ENCODE peak calls at places on chromosomes 6 and 20, in ten cellular contexts. C is tibial nerve, H is breast epithelium, V is neuronal stem cell, Q is iPS DF 6.9, I is adrenal gland, D is tibial artery, L is A549, G is ovary, R is left ventricle myocardium inferior. U is an unnamed sample.

GRCh38 chr6:34656378-34657036 is 40.1 kb downstream of the ILRUN start:
- DNase-seq in C (no peak), H (no peak), V (no peak), Q (no peak), I (peak; percentile 66), D (no peak), L (no peak), G (no peak), R (no peak), U (no peak)

GRCh38 chr6:73675466-73676098 is 20.4 kb upstream of the CD109 start:
- DNase-seq in C (peak; percentile 70), H (peak; percentile 63), V (peak; percentile 75), Q (no peak), I (peak; percentile 91), D (peak; percentile 81), L (peak; percentile 53), G (peak; percentile 56), R (peak; percentile 46), U (peak; percentile 45)

GRCh38 chr6:64040118-64040517 is 404.5 kb downstream of the PHF3 start:
- DNase-seq in C (no peak), H (no peak), V (no peak), Q (no peak), I (no peak), D (no peak), L (no peak), G (no peak), R (no peak), U (no peak)

GRCh38 chr6:44056392-44057237 is 70.6 kb downstream of the MRPL14 start:
- DNase-seq in C (no peak), H (no peak), V (no peak), Q (no peak), I (peak; percentile 86), D (no peak), L (no peak), G (no peak), R (peak; percentile 72), U (peak; percentile 100)

GRCh38 chr6:73514746-73515110 is 6.1 kb downstream of the EEF1A1 start:
- DNase-seq in C (no peak), H (no peak), V (no peak), Q (no peak), I (peak; percentile 52), D (no peak), L (no peak), G (no peak), R (no peak), U (no peak)

GRCh38 chr6:140979642-140980091 is 1153.1 kb upstream of the GJE1 start:
- DNase-seq in C (peak; percentile 14), H (no peak), V (no peak), Q (no peak), I (peak; percentile 54), D (peak; percentile 75), L (no peak), G (peak; percentile 40), R (no peak), U (peak; percentile 62)

GRCh38 chr6:157280947-157281346 is 42.4 kb downstream of the TMEM242 start:
- DNase-seq in C (no peak), H (no peak), V (no peak), Q (no peak), I (no peak), D (no peak), L (no peak), G (no peak), R (no peak), U (no peak)

GRCh38 chr20:60137657-60138245 is 179.5 kb downstream of the CDH26 start:
- DNase-seq in C (no peak), H (no peak), V (no peak), Q (peak; percentile 18), I (peak; percentile 54), D (no peak), L (peak; percentile 11), G (no peak), R (no peak), U (no peak)

GRCh38 chr6:17851001-17851719 is 136.3 kb downstream of the KIF13A start:
- DNase-seq in C (no peak), H (no peak), V (no peak), Q (no peak), I (no peak), D (no peak), L (no peak), G (no peak), R (no peak), U (peak; percentile 41)

GRCh38 chr20:2298116-2298515 is 2.3 kb downstream of the TGM3 start:
- DNase-seq in C (no peak), H (no peak), V (no peak), Q (no peak), I (no peak), D (no peak), L (no peak), G (no peak), R (no peak), U (no peak)

GRCh38 chr20:2297352-2297717 is 1.5 kb downstream of the TGM3 start:
- DNase-seq in C (no peak), H (no peak), V (peak; percentile 12), Q (no peak), I (no peak), D (peak; percentile 41), L (no peak), G (no peak), R (no peak), U (peak; percentile 29)

GRCh38 chr20:2295286-2295685 is 515 bp upstream of the TGM3 start:
- DNase-seq in C (no peak), H (no peak), V (no peak), Q (no peak), I (no peak), D (no peak), L (no peak), G (no peak), R (no peak), U (no peak)

GRCh38 chr20:2295886-2296544 is at the start of gene TGM3:
- DNase-seq in C (no peak), H (no peak), V (no peak), Q (no peak), I (no peak), D (peak; percentile 39), L (no peak), G (no peak), R (no peak), U (peak; percentile 32)

DNA sequence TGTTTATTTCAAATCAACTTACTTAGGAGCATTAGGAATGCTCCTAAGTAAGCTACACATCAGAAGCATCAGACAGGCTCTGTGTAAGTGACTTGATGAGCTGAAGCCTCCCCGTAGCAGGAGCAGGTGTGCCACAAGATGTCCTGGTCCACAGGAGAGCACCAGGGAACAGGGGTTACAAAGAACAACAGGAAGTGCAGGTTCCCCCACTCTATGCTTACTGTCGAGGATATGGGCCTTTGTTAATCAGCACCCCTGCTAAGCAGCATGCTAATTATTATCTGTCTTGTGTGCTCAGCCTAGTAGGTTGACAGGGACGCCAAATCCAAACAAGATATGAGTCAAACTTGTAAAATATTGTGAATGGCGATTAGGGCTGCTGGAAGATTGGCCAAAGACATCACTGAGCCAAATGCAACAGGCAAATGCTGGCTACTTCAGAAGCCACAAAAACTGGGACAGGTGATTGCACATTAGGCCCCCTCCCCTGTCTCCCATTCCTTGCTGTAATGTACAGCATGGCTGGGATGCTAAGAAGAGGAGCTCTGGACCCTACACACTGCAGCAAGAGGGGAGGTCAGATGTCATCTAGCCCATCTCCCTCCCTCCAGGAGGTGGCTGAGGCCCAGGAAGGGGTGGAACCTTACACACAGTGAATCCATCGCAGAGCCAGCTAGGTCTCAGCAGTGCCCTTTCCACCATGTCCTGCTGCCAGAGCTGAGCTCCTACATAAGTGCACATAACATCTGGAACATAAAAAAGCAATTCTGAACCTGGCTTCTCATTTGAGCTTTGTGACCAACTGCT is 947 bp downstream of the TGM3 start:
- DNase-seq in C (no peak), H (no peak), V (no peak), Q (no peak), I (no peak), D (no peak), L (no peak), G (no peak), R (no peak), U (peak; percentile 52)
- H3K4me3 ChIP-seq in C (no peak overlapping the region), H (no peak overlapping the region), V (no peak overlapping the region), Q (no peak overlapping the region), I (no peak overlapping the region), D (no peak overlapping the region), L (no peak overlapping the region), G (no peak overlapping the region), R (no peak overlapping the region), U (no peak overlapping the region)

DNA sequence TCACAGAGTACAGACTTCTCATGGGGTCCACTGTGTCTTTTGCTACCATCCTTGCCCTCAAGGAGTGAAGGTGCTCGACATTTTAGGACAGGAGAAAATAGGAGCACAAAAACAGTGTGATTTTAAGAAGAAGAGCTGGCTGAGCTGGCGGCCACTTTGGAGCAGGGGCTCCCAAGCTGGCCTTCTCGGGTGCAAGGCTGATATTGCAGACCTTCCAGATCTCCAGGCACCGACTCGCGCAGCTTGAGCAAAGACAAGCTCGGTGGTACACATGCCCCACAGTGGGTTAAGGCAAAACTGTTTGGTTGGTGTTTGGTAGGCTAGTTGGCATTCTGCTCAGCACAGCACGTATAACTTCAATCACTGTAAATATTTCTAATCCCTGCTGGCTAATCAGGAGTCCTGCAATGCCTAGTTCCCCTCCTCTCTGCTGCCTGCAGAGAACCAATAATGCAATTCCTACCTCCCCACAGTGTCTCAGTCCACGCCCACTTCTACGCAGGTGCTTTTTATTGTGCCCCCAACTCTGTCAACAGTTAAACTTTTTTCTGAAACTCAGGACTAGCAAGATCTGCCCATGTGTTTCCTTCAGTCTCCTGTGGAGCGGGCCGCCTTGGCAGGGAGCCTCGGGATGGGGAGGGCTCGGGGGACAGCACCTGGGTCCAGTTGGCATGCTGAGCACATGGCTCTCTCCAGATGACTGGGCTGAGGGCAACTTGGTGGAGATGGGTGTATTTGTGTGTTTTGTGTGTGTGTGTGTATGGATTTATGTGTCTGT is 12.7 kb upstream of the SMOC2 start:
- DNase-seq in C (no peak), H (no peak), V (no peak), Q (no peak), I (no peak), D (no peak), L (no peak), G (no peak), R (no peak), U (no peak)
- H3K9me3 ChIP-seq in C (no peaks in the 10 kb centered on the region), H (no peaks in the 10 kb centered on the region), V (no peaks in the 10 kb centered on the region), Q (no peaks in the 10 kb centered on the region), I (no peaks in the 10 kb centered on the region), D (no peaks in the 10 kb centered on the region), L (no peaks in the 10 kb centered on the region), G (no peaks in the 10 kb centered on the region), R (no peaks in the 10 kb centered on the region), U (no peaks in the 10 kb centered on the region)

GRCh38 chr6:9398794-9399373 is 963.5 kb upstream of the SLC35B3 start:
- DNase-seq in C (no peak), H (no peak), V (no peak), Q (no peak), I (no peak), D (no peak), L (no peak), G (no peak), R (peak; percentile 29), U (no peak)
- H3K4me3 ChIP-seq in C (no peak overlapping the region), H (no peak overlapping the region), V (no peak overlapping the region), Q (no peak overlapping the region), I (no peak overlapping the region), D (no peak overlapping the region), L (no peak overlapping the region), G (no peak overlapping the region), R (peak overlapping the region; percentile 61), U (no peak overlapping the region)

DNA sequence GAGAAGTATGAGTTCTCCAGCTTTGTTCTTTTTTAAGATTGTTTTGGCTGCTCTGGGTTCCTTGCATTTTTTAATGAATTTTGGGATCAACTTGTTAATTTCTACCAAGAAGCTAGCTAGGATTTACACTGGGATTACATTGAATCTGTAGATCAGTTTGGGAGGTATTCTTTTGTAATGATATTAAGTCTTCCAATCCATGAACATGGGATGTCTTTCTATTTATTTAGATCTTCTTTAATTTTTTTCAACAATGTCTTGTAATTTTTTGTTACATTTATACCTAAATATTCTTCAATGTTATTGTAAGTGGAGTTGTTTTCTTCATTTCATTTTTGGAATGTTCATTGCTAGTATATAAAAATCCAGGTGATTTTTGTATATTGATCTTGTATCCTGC is 12.5 kb downstream of the PRIM2 start:
- DNase-seq in C (no peak), H (no peak), V (no peak), Q (no peak), I (no peak), D (no peak), L (no peak), G (no peak), R (no peak), U (no peak)
- H3K9me3 ChIP-seq in C (peaks cover 33% of the 10 kb centered on the region), H (peaks cover 24% of the 10 kb centered on the region), V (peaks cover 72% of the 10 kb centered on the region), Q (peaks cover 3% of the 10 kb centered on the region), I (peaks cover 15% of the 10 kb centered on the region), D (no peaks in the 10 kb centered on the region), L (peaks cover 6% of the 10 kb centered on the region), G (no peaks in the 10 kb centered on the region), R (peaks cover 50% of the 10 kb centered on the region), U (peaks cover 19% of the 10 kb centered on the region)